ENCODE peak calls at places on chromosomes 6 and 20, in four cellular contexts. One of them, this sample, is unnamed.

GRCh38 chr20:51803157-51803854 is 985 bp upstream of the SALL4 start:
- DNase-seq in GM20000: no peak
- DNase-seq in NCI-H1105: no peak
- DNase-seq in lower lobe of right lung: no peak
- DNase-seq in this sample: no peak

GRCh38 chr6:160102399-160102798 is 19.2 kb upstream of the SLC22A1 start:
- DNase-seq in GM20000: no peak
- DNase-seq in lower lobe of right lung: no peak
- DNase-seq in NCI-H1105: no peak
- DNase-seq in this sample: no peak

GRCh38 chr20:38863024-38863851 is 57.7 kb downstream of the PPP1R16B start:
- DNase-seq in GM20000: peak; percentile 69
- DNase-seq in NCI-H1105: no peak
- DNase-seq in lower lobe of right lung: no peak
- DNase-seq in this sample: no peak

GRCh38 chr6:43125555-43125954 is 45.5 kb upstream of the SRF start:
- DNase-seq in lower lobe of right lung: no peak
- DNase-seq in NCI-H1105: no peak
- DNase-seq in GM20000: no peak
- DNase-seq in this sample: no peak

GRCh38 chr6:28371280-28371679 is 21.5 kb downstream of the ZKSCAN3 start:
- DNase-seq in GM20000: no peak
- DNase-seq in NCI-H1105: no peak
- DNase-seq in lower lobe of right lung: no peak
- DNase-seq in this sample: no peak

GRCh38 chr6:1110164-1110563 is 201.7 kb upstream of the FOXQ1 start:
- DNase-seq in NCI-H1105: no peak
- DNase-seq in GM20000: no peak
- DNase-seq in lower lobe of right lung: no peak
- DNase-seq in this sample: no peak

GRCh38 chr20:50191065-50191565 is 485 bp downstream of the CEBPB start:
- DNase-seq in NCI-H1105: peak; percentile 36
- DNase-seq in lower lobe of right lung: peak; percentile 86
- DNase-seq in GM20000: peak; percentile 75
- DNase-seq in this sample: no peak

GRCh38 chr20:47392015-47392720 is 35.7 kb upstream of the ZMYND8 start:
- DNase-seq in GM20000: peak; percentile 35
- DNase-seq in lower lobe of right lung: no peak
- DNase-seq in NCI-H1105: no peak
- DNase-seq in this sample: no peak

GRCh38 chr20:51526105-51526470 is 16.4 kb downstream of the NFATC2 start:
- DNase-seq in GM20000: no peak
- DNase-seq in NCI-H1105: peak; percentile 72
- DNase-seq in lower lobe of right lung: no peak
- DNase-seq in this sample: no peak

GRCh38 chr20:48298851-48299484 is 513.7 kb upstream of the SULF2 start:
- DNase-seq in lower lobe of right lung: no peak
- DNase-seq in GM20000: no peak
- DNase-seq in NCI-H1105: peak; percentile 94
- DNase-seq in this sample: no peak

GRCh38 chr6:167140589-167141474 is 16.9 kb downstream of the GPR31 start:
- DNase-seq in lower lobe of right lung: no peak
- DNase-seq in NCI-H1105: no peak
- DNase-seq in GM20000: no peak
- DNase-seq in this sample: no peak

GRCh38 chr6:25340421-25340820 is 61.2 kb downstream of the CARMIL1 start:
- DNase-seq in lower lobe of right lung: no peak
- DNase-seq in GM20000: no peak
- DNase-seq in NCI-H1105: no peak
- DNase-seq in this sample: no peak

GRCh38 chr6:70415247-70415646 is 1.9 kb downstream of the FAM135A start:
- DNase-seq in lower lobe of right lung: no peak
- DNase-seq in GM20000: peak; percentile 27
- DNase-seq in NCI-H1105: no peak
- DNase-seq in this sample: no peak

GRCh38 chr6:14707971-14708465 is 537.9 kb upstream of the JARID2 start:
- DNase-seq in GM20000: no peak
- DNase-seq in lower lobe of right lung: no peak
- DNase-seq in NCI-H1105: no peak
- DNase-seq in this sample: no peak

GRCh38 chr20:41304413-41305079 is 13.0 kb downstream of the ZHX3 start:
- DNase-seq in GM20000: no peak
- DNase-seq in NCI-H1105: no peak
- DNase-seq in lower lobe of right lung: no peak
- DNase-seq in this sample: no peak

GRCh38 chr20:43979576-43979975 is 64.9 kb downstream of the TOX2 start:
- DNase-seq in GM20000: no peak
- DNase-seq in lower lobe of right lung: no peak
- DNase-seq in NCI-H1105: no peak
- DNase-seq in this sample: no peak

GRCh38 chr6:156777577-156777865 is 343 bp downstream of the ARID1B start:
- DNase-seq in GM20000: no peak
- DNase-seq in NCI-H1105: no peak
- DNase-seq in lower lobe of right lung: peak; percentile 59
- DNase-seq in this sample: no peak

GRCh38 chr6:11217360-11218076 is 14.9 kb downstream of the NEDD9 start:
- DNase-seq in NCI-H1105: peak; percentile 8
- DNase-seq in GM20000: no peak
- DNase-seq in lower lobe of right lung: no peak
- DNase-seq in this sample: no peak

GRCh38 chr6:74510878-74511277 is 695.0 kb downstream of the COL12A1 start:
- DNase-seq in GM20000: no peak
- DNase-seq in lower lobe of right lung: no peak
- DNase-seq in NCI-H1105: no peak
- DNase-seq in this sample: no peak

GRCh38 chr6:125793280-125793679 is 2.5 kb downstream of the NCOA7 start:
- DNase-seq in lower lobe of right lung: no peak
- DNase-seq in GM20000: no peak
- DNase-seq in NCI-H1105: no peak
- DNase-seq in this sample: no peak

GRCh38 chr20:15613530-15613929 is 959.7 kb downstream of the KIF16B start:
- DNase-seq in GM20000: no peak
- DNase-seq in lower lobe of right lung: no peak
- DNase-seq in NCI-H1105: no peak
- DNase-seq in this sample: no peak

GRCh38 chr20:32983459-32984112 is 20.6 kb downstream of the SUN5 start:
- DNase-seq in lower lobe of right lung: no peak
- DNase-seq in NCI-H1105: no peak
- DNase-seq in GM20000: no peak
- DNase-seq in this sample: no peak

GRCh38 chr6:136174510-136174909 is 75.6 kb downstream of the MTFR2 start:
- DNase-seq in GM20000: no peak
- DNase-seq in NCI-H1105: no peak
- DNase-seq in lower lobe of right lung: no peak
- DNase-seq in this sample: no peak

GRCh38 chr20:1293641-1294379 is 27.7 kb downstream of the SNPH start:
- DNase-seq in lower lobe of right lung: no peak
- DNase-seq in NCI-H1105: no peak
- DNase-seq in GM20000: no peak
- DNase-seq in this sample: no peak

GRCh38 chr6:147509900-147510299 is 1.4 kb downstream of the SAMD5 start:
- DNase-seq in lower lobe of right lung: no peak
- DNase-seq in GM20000: no peak
- DNase-seq in NCI-H1105: no peak
- DNase-seq in this sample: no peak

GRCh38 chr6:31586596-31586995 is 519 bp downstream of the LST1 start:
- DNase-seq in lower lobe of right lung: no peak
- DNase-seq in GM20000: peak; percentile 27
- DNase-seq in NCI-H1105: no peak
- DNase-seq in this sample: no peak

GRCh38 chr20:24149881-24150307 is 161.3 kb upstream of the GGTLC1 start:
- DNase-seq in lower lobe of right lung: no peak
- DNase-seq in GM20000: no peak
- DNase-seq in NCI-H1105: no peak
- DNase-seq in this sample: peak; percentile 80

GRCh38 chr6:2403546-2403945 is 158.1 kb upstream of the GMDS start:
- DNase-seq in GM20000: no peak
- DNase-seq in NCI-H1105: peak; percentile 46
- DNase-seq in lower lobe of right lung: no peak
- DNase-seq in this sample: no peak

GRCh38 chr6:37569999-37570776 is 70.5 kb upstream of the CCDC167 start:
- DNase-seq in lower lobe of right lung: no peak
- DNase-seq in NCI-H1105: no peak
- DNase-seq in GM20000: no peak
- DNase-seq in this sample: no peak

GRCh38 chr6:11354019-11354418 is 121.6 kb upstream of the NEDD9 start:
- DNase-seq in NCI-H1105: no peak
- DNase-seq in GM20000: peak; percentile 27
- DNase-seq in lower lobe of right lung: no peak
- DNase-seq in this sample: no peak

GRCh38 chr6:142014515-142014914 is 118.2 kb upstream of the GJE1 start:
- DNase-seq in GM20000: no peak
- DNase-seq in lower lobe of right lung: no peak
- DNase-seq in NCI-H1105: no peak
- DNase-seq in this sample: no peak

GRCh38 chr20:18307301-18307700 is 19.0 kb downstream of the ZNF133 start:
- DNase-seq in lower lobe of right lung: no peak
- DNase-seq in GM20000: no peak
- DNase-seq in NCI-H1105: no peak
- DNase-seq in this sample: no peak